ENCODE peak calls at places on chromosomes 2 and 18, in four cellular contexts. L is fibroblast of mammary gland, D is lower lobe of right lung, E is cardiac fibroblast. N is an unnamed sample.

GRCh38 chr2:40935349-40935748 is 483.5 kb upstream of the SLC8A1 start:
- DNase-seq in L (no peak), D (no peak), E (no peak), N (no peak)

GRCh38 chr2:144325086-144325485 is 194.8 kb downstream of the ZEB2 start:
- DNase-seq in L (no peak), D (no peak), E (no peak), N (no peak)

GRCh38 chr2:10031886-10032745 is 11.2 kb upstream of the KLF11 start:
- DNase-seq in L (no peak), D (peak; percentile 35), E (no peak), N (no peak)

GRCh38 chr2:188391354-188391753 is 99.7 kb downstream of the GULP1 start:
- DNase-seq in L (no peak), D (no peak), E (no peak), N (no peak)

GRCh38 chr2:108591163-108591562 is 56.9 kb downstream of the LIMS1 start:
- DNase-seq in L (no peak), D (peak; percentile 74), E (no peak), N (no peak)

GRCh38 chr2:19580830-19581229 is 222.4 kb upstream of the OSR1 start:
- DNase-seq in L (peak; percentile 30), D (no peak), E (peak; percentile 64), N (no peak)

GRCh38 chr18:6370410-6370809 is 44.3 kb downstream of the L3MBTL4 start:
- DNase-seq in L (no peak), D (no peak), E (no peak), N (no peak)

GRCh38 chr2:8193146-8193545 is 488.7 kb upstream of the ID2 start:
- DNase-seq in L (no peak), D (no peak), E (no peak), N (no peak)

GRCh38 chr2:122683018-122683417 is 927.6 kb downstream of the TSN start:
- DNase-seq in L (no peak), D (no peak), E (no peak), N (no peak)

GRCh38 chr2:66679422-66679821 is 244.5 kb downstream of the MEIS1 start:
- DNase-seq in L (no peak), D (no peak), E (no peak), N (no peak)

GRCh38 chr2:91839904-91840868 is 3031.0 kb upstream of the TEKT4 start:
- DNase-seq in L (no peak), D (no peak), E (no peak), N (no peak)

GRCh38 chr2:229431331-229431954 is 160.4 kb upstream of the PID1 start:
- DNase-seq in L (peak; percentile 82), D (no peak), E (peak; percentile 83), N (no peak)

GRCh38 chr2:26740346-26740745 is 23.7 kb upstream of the SLC35F6 start:
- DNase-seq in L (no peak), D (no peak), E (no peak), N (no peak)

GRCh38 chr18:70363861-70364260 is 75.0 kb downstream of the SOCS6 start:
- DNase-seq in L (peak; percentile 80), D (no peak), E (peak; percentile 73), N (no peak)

GRCh38 chr18:42185486-42185885 is 230.5 kb downstream of the PIK3C3 start:
- DNase-seq in L (no peak), D (no peak), E (no peak), N (no peak)

GRCh38 chr2:63842149-63843061 is 709 bp downstream of the UGP2 start:
- DNase-seq in L (peak; percentile 81), D (no peak), E (peak; percentile 82), N (peak; percentile 55)

GRCh38 chr18:62883937-62884735 is 168.8 kb downstream of the PHLPP1 start:
- DNase-seq in L (no peak), D (no peak), E (no peak), N (no peak)

GRCh38 chr2:23767871-23768611 is 158.9 kb downstream of the ATAD2B start:
- DNase-seq in L (peak; percentile 86), D (no peak), E (peak; percentile 20), N (no peak)

GRCh38 chr18:41320090-41320489 is 634.9 kb upstream of the PIK3C3 start:
- DNase-seq in L (no peak), D (no peak), E (no peak), N (no peak)

GRCh38 chr2:63654959-63655358 is 66.2 kb downstream of the MDH1 start:
- DNase-seq in L (peak; percentile 79), D (no peak), E (peak; percentile 45), N (no peak)

GRCh38 chr18:62644773-62645172 is 70.6 kb upstream of the PHLPP1 start:
- DNase-seq in L (no peak), D (no peak), E (no peak), N (no peak)

GRCh38 chr2:84704505-84705244 is 176.2 kb downstream of the TRABD2A start:
- DNase-seq in L (peak; percentile 55), D (peak; percentile 55), E (no peak), N (no peak)

GRCh38 chr18:56992777-56993176 is 154.1 kb upstream of the BOD1L2 start:
- DNase-seq in L (peak; percentile 14), D (no peak), E (no peak), N (no peak)

GRCh38 chr18:26909599-26910290 is 44.2 kb upstream of the AQP4 start:
- DNase-seq in L (no peak), D (no peak), E (no peak), N (no peak)

GRCh38 chr2:99615247-99615771 is 125.5 kb upstream of the REV1 start:
- DNase-seq in L (peak; percentile 27), D (no peak), E (no peak), N (peak; percentile 61)

GRCh38 chr2:45911503-45911902 is 260.0 kb downstream of the PRKCE start:
- DNase-seq in L (no peak), D (no peak), E (no peak), N (no peak)

GRCh38 chr2:174764281-174765063 is at the start of gene CHRNA1:
- DNase-seq in L (peak; percentile 41), D (no peak), E (no peak), N (peak; percentile 71)

GRCh38 chr2:174760845-174761473 is 3.3 kb downstream of the CHRNA1 start:
- DNase-seq in L (no peak), D (no peak), E (no peak), N (no peak)

GRCh38 chr2:174761837-174762236 is 2.4 kb downstream of the CHRNA1 start:
- DNase-seq in L (no peak), D (no peak), E (no peak), N (no peak)

GRCh38 chr2:174763793-174764179 is 486 bp downstream of the CHRNA1 start:
- DNase-seq in L (no peak), D (no peak), E (no peak), N (no peak)

GRCh38 chr2:174762464-174762863 is 1.8 kb downstream of the CHRNA1 start:
- DNase-seq in L (no peak), D (no peak), E (no peak), N (no peak)
- H3K4me3 ChIP-seq in L (no peak overlapping the region), D (no peak overlapping the region), E (no peak overlapping the region), N (peak overlapping the region; percentile 78)

GRCh38 chr2:27766287-27766661 is 5.2 kb upstream of the MRPL33 start:
- DNase-seq in L (no peak), D (no peak), E (no peak), N (no peak)
- H3K4me3 ChIP-seq in L (no peak overlapping the region), D (peak overlapping the region; percentile 41), E (no peak overlapping the region), N (peak overlapping the region; percentile 56)

GRCh38 chr2:136238214-136238551 is 120.2 kb upstream of the CXCR4 start:
- DNase-seq in L (peak; percentile 71), D (no peak), E (peak; percentile 35), N (no peak)
- H3K4me3 ChIP-seq in L (no peak overlapping the region), D (no peak overlapping the region), E (no peak overlapping the region), N (no peak overlapping the region)

GRCh38 chr2:195662138-195662537 is 5.1 kb downstream of the SLC39A10 start:
- DNase-seq in L (no peak), D (no peak), E (no peak), N (no peak)

GRCh38 chr2:195659114-195659513 is 2.1 kb downstream of the SLC39A10 start:
- DNase-seq in L (peak; percentile 10), D (no peak), E (peak; percentile 17), N (no peak)

GRCh38 chr2:195658541-195658890 is 1.5 kb downstream of the SLC39A10 start:
- DNase-seq in L (peak; percentile 87), D (no peak), E (peak; percentile 86), N (no peak)

GRCh38 chr2:195657634-195658540 is 861 bp downstream of the SLC39A10 start:
- DNase-seq in L (peak; percentile 85), D (peak; percentile 77), E (peak; percentile 91), N (peak; percentile 51)

GRCh38 chr2:195660265-195660890 is 3.4 kb downstream of the SLC39A10 start:
- DNase-seq in L (peak; percentile 82), D (no peak), E (peak; percentile 85), N (no peak)
- H3K4me3 ChIP-seq in L (no peak overlapping the region), D (peak overlapping the region; percentile 9), E (peak overlapping the region; percentile 91), N (peak overlapping the region; percentile 92)

DNA sequence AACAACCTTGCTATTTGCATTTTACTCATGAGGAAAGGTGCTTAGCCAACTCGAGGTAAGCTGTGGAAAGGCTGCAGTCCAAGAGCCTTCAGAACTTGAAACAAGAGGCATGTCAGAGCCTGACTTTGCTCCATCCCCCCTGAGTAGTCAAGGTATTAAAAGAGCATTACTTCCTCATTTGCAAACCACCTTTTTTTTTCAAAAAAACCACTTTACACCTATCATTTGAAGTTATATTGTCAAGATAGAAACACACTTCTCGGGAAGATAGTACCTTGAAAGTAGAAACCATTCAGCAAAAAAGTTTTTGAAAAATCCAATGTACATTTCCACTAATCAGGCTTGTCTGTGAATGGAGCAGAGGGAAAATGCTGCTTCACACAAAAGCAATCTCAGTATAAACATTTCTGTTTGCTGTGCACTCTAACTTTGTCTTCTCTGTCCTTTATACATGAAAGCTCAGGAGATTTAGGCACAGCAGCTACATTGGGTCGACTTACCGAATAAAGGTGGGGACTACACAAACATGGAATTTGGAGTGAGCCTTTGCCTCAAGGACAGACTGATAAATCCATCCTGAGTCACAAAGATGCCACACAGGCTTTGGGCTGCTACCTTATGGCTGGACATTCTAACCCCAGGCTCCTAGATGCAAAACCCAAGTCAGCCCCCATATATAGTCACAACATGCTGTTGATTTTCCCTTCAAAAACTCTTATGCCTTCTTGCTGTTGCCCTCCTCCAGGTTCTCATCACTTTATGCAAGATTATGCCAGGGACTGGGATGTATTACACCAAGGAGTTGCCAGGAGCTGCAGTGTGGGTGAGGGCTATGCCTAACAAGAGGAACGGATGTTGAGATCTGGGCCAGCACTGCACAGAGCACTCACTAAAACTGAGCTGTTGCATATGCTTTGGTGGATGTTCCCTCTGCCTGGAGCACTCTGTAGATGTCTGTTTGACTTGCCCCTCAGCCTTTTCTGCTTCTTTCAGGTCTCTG is 41.4 kb upstream of the EML4 start:
- DNase-seq in L (no peak), D (no peak), E (no peak), N (no peak)
- H3K4me3 ChIP-seq in L (no peak overlapping the region), D (peak overlapping the region; percentile 28), E (no peak overlapping the region), N (no peak overlapping the region)

DNA sequence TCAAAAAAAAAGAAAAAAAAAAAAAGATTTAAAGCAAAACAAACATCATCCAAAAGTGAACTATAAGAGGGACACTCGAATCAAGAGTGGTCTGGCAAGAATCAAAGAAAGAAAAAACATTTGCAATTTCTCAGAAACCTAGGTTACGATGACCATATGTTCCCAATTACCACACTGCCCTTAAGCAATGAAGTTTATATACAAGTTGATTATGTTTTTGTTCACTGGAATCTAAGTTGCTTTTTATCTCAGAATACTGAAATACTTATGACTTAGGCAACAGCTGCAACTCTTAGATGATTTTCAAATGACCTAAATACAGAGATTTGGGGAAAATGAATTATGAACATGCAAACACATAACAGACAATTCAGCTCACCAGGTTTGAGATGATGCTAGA is 597.1 kb upstream of the CHAC2 start:
- DNase-seq in L (peak; percentile 49), D (no peak), E (peak; percentile 5), N (no peak)
- H3K4me3 ChIP-seq in L (no peak overlapping the region), D (no peak overlapping the region), E (no peak overlapping the region), N (no peak overlapping the region)

GRCh38 chr2:178927173-178927572 is 120.0 kb upstream of the TTN start:
- DNase-seq in L (no peak), D (no peak), E (no peak), N (no peak)
- H3K4me3 ChIP-seq in L (no peak overlapping the region), D (no peak overlapping the region), E (no peak overlapping the region), N (no peak overlapping the region)